ENCODE peak calls at places on chromosomes 3 and 15, in seven cellular contexts. J, E, D, H, L, G and A are unnamed samples.

GRCh38 chr3:106830334-106830733 is 546.9 kb upstream of the CCDC54 start:
- DNase-seq in G (no peak), L (no peak), J (no peak), H (no peak), E (no peak), D (no peak), A (no peak)

GRCh38 chr15:69338535-69339213 is 40.0 kb downstream of the PAQR5 start:
- DNase-seq in D (no peak), J (no peak), E (no peak), G (peak), H (peak), L (no peak), A (no peak)

GRCh38 chr3:10957976-10958749 is 34.4 kb upstream of the SLC6A1 start:
- DNase-seq in E (no peak), G (no peak), J (peak), D (no peak), H (peak), L (no peak), A (no peak)

GRCh38 chr15:45664451-45664850 is 29.6 kb downstream of the SQOR start:
- DNase-seq in E (no peak), L (no peak), H (no peak), G (no peak), J (no peak), D (no peak), A (no peak)

GRCh38 chr3:15964605-15965061 is 166.9 kb upstream of the ANKRD28 start:
- DNase-seq in D (no peak), J (peak), L (no peak), E (no peak), H (peak), G (peak), A (no peak)

GRCh38 chr3:69367586-69367985 is 18.3 kb downstream of the FRMD4B start:
- DNase-seq in G (no peak), H (no peak), J (no peak), E (no peak), L (no peak), D (no peak), A (no peak)

GRCh38 chr3:160931474-160931873 is 173.7 kb downstream of the B3GALNT1 start:
- DNase-seq in D (no peak), E (no peak), H (no peak), L (no peak), J (no peak), G (no peak), A (no peak)

GRCh38 chr3:84961492-84962255 is 2.9 kb downstream of the CADM2 start:
- DNase-seq in G (no peak), H (no peak), D (no peak), J (no peak), L (no peak), E (no peak), A (no peak)

GRCh38 chr3:160140756-160141155 is 84.5 kb upstream of the C3orf80 start:
- DNase-seq in J (no peak), E (no peak), D (no peak), G (no peak), L (no peak), H (no peak), A (no peak)

GRCh38 chr3:112685956-112686355 is 45.0 kb upstream of the CCDC80 start:
- DNase-seq in H (no peak), G (no peak), E (no peak), J (no peak), D (no peak), L (no peak), A (no peak)

GRCh38 chr15:67142142-67143092 is 77.0 kb downstream of the SMAD3 start:
- DNase-seq in H (peak), J (peak), G (peak), L (no peak), E (no peak), D (no peak), A (peak)

GRCh38 chr3:72487078-72487765 is 361.0 kb downstream of the SHQ1 start:
- DNase-seq in D (no peak), J (peak), E (no peak), G (peak), L (peak), H (peak), A (no peak)

GRCh38 chr3:37200141-37200540 is 25.8 kb upstream of the LRRFIP2 start:
- DNase-seq in L (no peak), D (no peak), H (no peak), G (no peak), E (no peak), J (no peak), A (no peak)

GRCh38 chr3:163273694-163274093 is 1777.1 kb downstream of the OTOL1 start:
- DNase-seq in D (no peak), L (no peak), E (no peak), H (no peak), G (no peak), J (no peak), A (no peak)

GRCh38 chr15:45225506-45226273 is 26.3 kb upstream of the SLC28A2 start:
- DNase-seq in L (no peak), J (no peak), E (no peak), G (no peak), D (no peak), H (no peak), A (no peak)

GRCh38 chr3:124878561-124879394 is 8.4 kb downstream of the ITGB5 start:
- DNase-seq in E (no peak), H (peak), G (peak), J (peak), L (peak), D (no peak), A (peak)

GRCh38 chr3:39531681-39532080 is 64.2 kb downstream of the MOBP start:
- DNase-seq in J (peak), L (peak), H (peak), D (no peak), G (peak), E (no peak), A (no peak)

GRCh38 chr3:9946112-9947024 is 5.8 kb downstream of the PRRT3 start:
- DNase-seq in E (peak), G (peak), J (peak), D (peak), H (no peak), L (peak), A (peak)

GRCh38 chr3:55407426-55407820 is 79.7 kb downstream of the WNT5A start:
- DNase-seq in H (no peak), D (no peak), E (no peak), L (no peak), J (no peak), G (peak), A (no peak)

GRCh38 chr3:14142567-14143270 is 17.9 kb downstream of the TMEM43 start:
- DNase-seq in E (no peak), L (no peak), H (no peak), G (no peak), D (peak), J (no peak), A (no peak)

GRCh38 chr3:186732169-186732766 is 15.1 kb downstream of the KNG1 start:
- DNase-seq in H (no peak), G (no peak), L (no peak), J (no peak), E (no peak), D (no peak), A (no peak)

GRCh38 chr3:187227658-187228258 is 30.5 kb downstream of the RTP1 start:
- DNase-seq in D (no peak), H (peak), J (no peak), E (no peak), L (peak), G (peak), A (no peak)

GRCh38 chr3:182568756-182569155 is 224.5 kb upstream of the ATP11B start:
- DNase-seq in J (no peak), E (no peak), D (no peak), L (no peak), H (no peak), G (no peak), A (no peak)

GRCh38 chr3:134049676-134050075 is 20.0 kb upstream of the SLCO2A1 start:
- DNase-seq in D (no peak), L (no peak), G (no peak), J (no peak), E (no peak), H (no peak), A (peak)

GRCh38 chr15:96327155-96327741 is 3.3 kb upstream of the NR2F2 start:
- DNase-seq in H (peak), L (peak), J (no peak), E (no peak), D (no peak), G (peak), A (no peak)